ENCODE peak calls at places on chromosomes 3 and 15, in nine cellular contexts. Y is psoas muscle, W is A549, J is AG04450, R is heart left ventricle, E is body of pancreas, Z is WERI-Rb-1, I is RWPE1, T is GM10248. F is an unnamed sample.

GRCh38 chr3:117567903-117568302 is 858.3 kb downstream of the TUSC7 start:
- DNase-seq in E (no peak), Y (no peak), W (no peak), Z (no peak), T (no peak), I (no peak), R (no peak), J (no peak), F (no peak)

GRCh38 chr15:95557226-95558046 is 773.1 kb upstream of the NR2F2 start:
- DNase-seq in R (no peak), W (peak; percentile 55), I (peak; percentile 90), Z (no peak), E (no peak), Y (no peak), T (no peak), J (peak; percentile 61), F (no peak)

GRCh38 chr3:109268181-109268580 is 48.1 kb downstream of the DPPA2 start:
- DNase-seq in R (no peak), J (no peak), W (no peak), Y (no peak), E (no peak), Z (no peak), T (no peak), I (no peak), F (no peak)

GRCh38 chr15:44620081-44620480 is 43.4 kb downstream of the SPG11 start:
- DNase-seq in E (no peak), I (no peak), W (no peak), Z (no peak), J (no peak), T (no peak), Y (no peak), R (no peak), F (no peak)

GRCh38 chr3:126540946-126541627 is 17.1 kb downstream of the CHST13 start:
- DNase-seq in R (peak; percentile 17), W (no peak), J (no peak), T (no peak), E (no peak), Y (peak; percentile 33), Z (no peak), I (no peak), F (peak; percentile 16)

GRCh38 chr3:194329566-194329965 is 21.6 kb downstream of the CPN2 start:
- DNase-seq in Z (no peak), R (no peak), Y (no peak), I (no peak), W (no peak), T (no peak), E (no peak), J (no peak), F (no peak)

GRCh38 chr15:91072162-91072561 is 27.9 kb upstream of the SV2B start:
- DNase-seq in Y (no peak), Z (no peak), E (no peak), I (no peak), T (no peak), R (no peak), W (no peak), J (no peak), F (no peak)

GRCh38 chr3:102573483-102574028 is 138.7 kb downstream of the ZPLD1 start:
- DNase-seq in W (no peak), Z (no peak), T (no peak), R (no peak), J (no peak), I (no peak), Y (no peak), E (no peak), F (no peak)

GRCh38 chr15:76866008-76866407 is 39.1 kb downstream of the SCAPER start:
- DNase-seq in E (no peak), Y (peak; percentile 67), Z (no peak), R (peak; percentile 68), W (no peak), T (no peak), I (no peak), J (no peak), F (no peak)

GRCh38 chr3:138945646-138946553 is 1.0 kb downstream of the FOXL2 start:
- DNase-seq in Z (peak; percentile 43), E (peak; percentile 59), W (peak; percentile 35), I (no peak), Y (peak; percentile 72), R (no peak), J (no peak), T (no peak), F (no peak)

GRCh38 chr15:57444877-57445513 is 68.7 kb downstream of the CGNL1 start:
- DNase-seq in T (no peak), Z (no peak), I (no peak), E (no peak), W (no peak), J (no peak), Y (no peak), R (no peak), F (no peak)

GRCh38 chr3:133282239-133282638 is 117.6 kb upstream of the BFSP2 start:
- DNase-seq in I (no peak), W (no peak), E (no peak), J (peak; percentile 56), Z (no peak), T (no peak), R (no peak), Y (no peak), F (no peak)

GRCh38 chr3:180855364-180855763 is 57.1 kb upstream of the FXR1 start:
- DNase-seq in Y (no peak), J (no peak), T (no peak), I (no peak), W (no peak), R (no peak), E (no peak), Z (no peak), F (no peak)

GRCh38 chr3:4065080-4065479 is 238.1 kb upstream of the SETMAR start:
- DNase-seq in E (no peak), W (no peak), J (no peak), T (peak; percentile 11), Y (no peak), R (no peak), I (no peak), Z (no peak), F (no peak)

GRCh38 chr3:31962801-31963205 is 18.3 kb downstream of the OSBPL10 start:
- DNase-seq in T (no peak), R (no peak), I (no peak), W (no peak), E (no peak), J (no peak), Y (no peak), Z (no peak), F (no peak)

GRCh38 chr3:197589545-197589944 is 33.8 kb upstream of the BDH1 start:
- DNase-seq in T (peak; percentile 0), E (no peak), R (no peak), W (no peak), I (no peak), J (no peak), Z (no peak), Y (no peak), F (no peak)

GRCh38 chr3:157100079-157100477 is 59.9 kb downstream of the CCNL1 start:
- DNase-seq in Z (no peak), E (no peak), Y (no peak), I (no peak), J (no peak), R (no peak), W (no peak), T (no peak), F (no peak)

GRCh38 chr3:178084938-178085816 is 451.1 kb upstream of the KCNMB2 start:
- DNase-seq in Z (peak; percentile 84), I (no peak), W (no peak), R (peak; percentile 91), Y (peak; percentile 87), T (no peak), E (peak; percentile 82), J (peak; percentile 48), F (no peak)

DNA sequence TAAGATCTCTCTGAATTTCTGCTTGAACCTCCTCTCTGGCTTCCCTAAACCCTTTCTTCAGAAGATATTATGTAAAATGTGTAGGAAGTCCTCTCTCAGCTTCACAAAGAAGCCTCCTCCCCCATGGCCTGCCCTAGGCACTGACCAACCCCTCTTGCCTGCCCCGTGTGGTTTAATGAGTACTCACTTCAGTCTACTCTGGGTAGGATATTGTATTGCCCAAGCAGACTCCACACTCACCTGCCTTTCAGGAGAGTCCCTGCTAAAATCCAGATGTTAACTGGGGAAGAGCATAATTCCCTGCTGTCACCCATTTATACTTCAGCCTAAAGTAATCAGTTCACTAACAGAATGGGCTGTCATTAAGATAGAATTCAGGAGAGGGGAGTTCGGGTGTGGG is 2.6 kb upstream of the AGBL1 start:
- DNase-seq in Y (no peak), J (no peak), Z (peak; percentile 38), T (no peak), I (no peak), W (no peak), E (no peak), R (no peak), F (no peak)
- TF ChIP-seq CTCF in Y (no peak), J (no peak), Z (peak; percentile 3), T (no peak), I (no peak), W (no peak), E (no peak), R (no peak), F (no peak)

DNA sequence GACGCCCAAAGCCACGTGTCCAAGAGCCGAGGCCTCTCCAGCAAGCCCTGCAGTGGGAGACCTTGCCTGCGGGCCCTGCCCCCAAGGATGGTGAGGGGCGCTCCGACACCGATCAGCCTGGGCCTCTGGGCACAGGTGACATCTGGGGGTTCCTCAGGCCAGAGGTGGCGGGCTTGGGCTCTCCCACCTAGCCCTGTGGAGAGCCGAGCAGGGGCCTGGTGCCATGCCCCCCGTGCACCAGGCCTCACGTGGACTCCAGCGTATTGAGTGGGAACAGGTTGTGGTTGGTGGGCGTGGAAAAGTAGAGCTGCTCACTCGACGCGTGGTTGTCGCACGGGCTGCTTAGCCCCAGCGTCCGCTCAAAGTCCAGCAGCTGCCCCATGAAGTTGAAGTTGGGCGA is 5.8 kb downstream of the DUSP7 start:
- DNase-seq in Z (no peak), J (no peak), R (no peak), E (no peak), T (no peak), I (no peak), Y (no peak), W (no peak), F (no peak)
- TF ChIP-seq CTCF in Z (no peak), J (no peak), R (no peak), E (no peak), T (no peak), I (no peak), Y (no peak), W (no peak), F (no peak)

DNA sequence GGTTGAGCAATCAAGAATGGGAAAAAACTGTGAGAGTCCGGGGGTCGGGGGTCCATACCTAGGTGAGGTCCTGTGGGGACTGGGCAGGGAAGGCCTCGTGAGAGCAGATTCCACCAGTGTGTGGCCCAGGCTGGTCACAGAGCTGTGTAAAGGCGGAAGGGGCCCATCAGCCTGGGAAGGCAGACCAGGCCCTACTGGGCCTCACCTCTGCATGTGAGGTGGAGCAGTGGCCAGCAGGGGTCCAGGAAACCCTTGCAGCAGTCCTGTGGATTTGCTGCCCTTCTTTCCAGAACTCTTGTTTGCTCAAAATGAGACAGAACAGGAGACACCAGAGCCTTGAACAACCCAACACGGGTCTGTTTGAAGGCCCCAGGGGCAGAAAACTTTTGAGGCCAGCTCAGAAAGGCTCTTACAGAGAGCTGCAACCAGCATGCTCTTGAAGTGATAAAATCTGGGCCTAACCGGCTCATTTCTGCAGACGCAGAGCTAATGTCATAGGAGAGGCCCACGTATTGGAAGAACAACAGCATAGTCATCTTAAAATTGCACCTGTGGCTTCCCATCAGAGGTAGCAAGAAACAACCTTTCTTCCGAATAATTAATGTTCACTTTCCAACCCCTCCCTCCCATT is 30.3 kb upstream of the HHATL start:
- DNase-seq in W (no peak), J (no peak), E (no peak), R (no peak), I (no peak), Z (no peak), T (no peak), Y (no peak), F (no peak)
- TF ChIP-seq CTCF in W (no peak), J (peak; percentile 30), E (no peak), R (peak; percentile 10), I (no peak), Z (peak; percentile 63), T (no peak), Y (no peak), F (no peak)

GRCh38 chr3:169041677-169042171 is 621.8 kb downstream of the MECOM start:
- DNase-seq in Y (no peak), R (no peak), W (peak; percentile 15), J (no peak), I (peak; percentile 55), Z (no peak), E (no peak), T (no peak), F (no peak)
- TF ChIP-seq CTCF in Y (peak; percentile 44), R (peak; percentile 73), W (peak; percentile 43), J (peak; percentile 66), I (peak; percentile 81), Z (peak; percentile 6), E (peak; percentile 57), T (no peak), F (no peak)

F was measured in omental fat pad.